ENCODE peak calls at places on chromosomes 11 and 22, in four cellular contexts. N is GM12891, S is K562, V is GM12878. R is an unnamed sample.

GRCh38 chr11:29159552-29160465 is 857.0 kb downstream of the KCNA4 start:
- DNase-seq in N (peak), V (no peak), S (peak), R (peak)

GRCh38 chr11:76400967-76401366 is 19.8 kb downstream of the GVQW3 start:
- DNase-seq in V (no peak), N (no peak), S (no peak), R (no peak)

GRCh38 chr11:70498171-70498571 is 99.8 kb downstream of the CTTN start:
- DNase-seq in N (no peak), S (no peak), V (no peak), R (no peak)

GRCh38 chr11:16252373-16252772 is 104.0 kb downstream of the SOX6 start:
- DNase-seq in V (no peak), S (peak), N (no peak), R (no peak)

GRCh38 chr11:2305862-2306823 is 4.3 kb downstream of the TSPAN32 start:
- DNase-seq in S (no peak), V (no peak), N (no peak), R (peak)

GRCh38 chr22:48886604-48887393 is 940.9 kb downstream of the BRD1 start:
- DNase-seq in V (no peak), S (no peak), N (no peak), R (no peak)

GRCh38 chr11:119906376-119906775 is 177.4 kb upstream of the NECTIN1 start:
- DNase-seq in V (no peak), N (no peak), S (no peak), R (no peak)

GRCh38 chr11:57390535-57390934 is at the start of gene PRG2:
- DNase-seq in V (no peak), S (no peak), N (no peak), R (no peak)

GRCh38 chr22:24224468-24224867 is 20.4 kb downstream of the GGT5 start:
- DNase-seq in V (no peak), S (no peak), N (no peak), R (no peak)

GRCh38 chr11:17161515-17161914 is 46.3 kb downstream of the PIK3C2A start:
- DNase-seq in S (no peak), V (no peak), N (no peak), R (no peak)

GRCh38 chr22:31361743-31362142 is 15.6 kb upstream of the PATZ1 start:
- DNase-seq in S (no peak), V (no peak), N (no peak), R (no peak)

GRCh38 chr11:2806351-2807058 is 79.1 kb downstream of the CDKN1C start:
- DNase-seq in S (no peak), N (no peak), V (no peak), R (no peak)

GRCh38 chr22:19233189-19233661 is 54.7 kb upstream of the SLC25A1 start:
- DNase-seq in V (no peak), N (no peak), S (no peak), R (no peak)

GRCh38 chr11:113168804-113169342 is 145.5 kb upstream of the TTC12 start:
- DNase-seq in N (no peak), S (no peak), V (no peak), R (no peak)

GRCh38 chr11:61494341-61495038 is 14.1 kb upstream of the LRRC10B start:
- DNase-seq in N (no peak), V (no peak), S (no peak), R (no peak)

GRCh38 chr11:57713849-57714248 is 1.5 kb downstream of the TMX2 start:
- DNase-seq in S (no peak), V (no peak), N (no peak), R (no peak)

GRCh38 chr22:50418624-50419023 is 56.2 kb downstream of the SBF1 start:
- DNase-seq in N (no peak), S (no peak), V (no peak), R (no peak)

GRCh38 chr11:131038597-131038996 is 122.3 kb upstream of the SNX19 start:
- DNase-seq in N (no peak), V (no peak), S (peak), R (no peak)

GRCh38 chr22:39520054-39520873 is at the start of gene ATF4:
- DNase-seq in V (peak), S (peak), N (peak), R (peak)

GRCh38 chr11:130180491-130180890 is 20.9 kb downstream of the ST14 start:
- DNase-seq in V (no peak), N (no peak), S (no peak), R (no peak)

GRCh38 chr11:115321602-115322289 is 182.5 kb downstream of the CADM1 start:
- DNase-seq in S (no peak), V (no peak), N (no peak), R (no peak)

GRCh38 chr11:91373497-91373896 is 851.1 kb upstream of the FAT3 start:
- DNase-seq in N (no peak), V (no peak), S (no peak), R (no peak)

GRCh38 chr11:71962428-71963038 is 33.7 kb downstream of the RNF121 start:
- DNase-seq in N (peak), S (no peak), V (peak), R (peak)

GRCh38 chr11:65113839-65114238 is 2.2 kb downstream of the TM7SF2 start:
- DNase-seq in S (no peak), V (no peak), N (no peak), R (no peak)

GRCh38 chr22:19086944-19087343 is 35.3 kb downstream of the DGCR2 start:
- DNase-seq in V (no peak), S (no peak), N (no peak), R (no peak)

GRCh38 chr11:116185551-116185950 is 587.2 kb downstream of the BUD13 start:
- DNase-seq in N (no peak), V (no peak), S (no peak), R (no peak)

GRCh38 chr11:17423533-17424310 is 35.3 kb upstream of the KCNJ11 start:
- DNase-seq in N (no peak), S (no peak), V (no peak), R (no peak)

GRCh38 chr11:132898021-132898420 is 634.3 kb downstream of the OPCML start:
- DNase-seq in S (no peak), N (no peak), V (no peak), R (no peak)
- TF ChIP-seq SPI1 in S (no peak), N (no peak), V (no peak), R (no peak)

DNA sequence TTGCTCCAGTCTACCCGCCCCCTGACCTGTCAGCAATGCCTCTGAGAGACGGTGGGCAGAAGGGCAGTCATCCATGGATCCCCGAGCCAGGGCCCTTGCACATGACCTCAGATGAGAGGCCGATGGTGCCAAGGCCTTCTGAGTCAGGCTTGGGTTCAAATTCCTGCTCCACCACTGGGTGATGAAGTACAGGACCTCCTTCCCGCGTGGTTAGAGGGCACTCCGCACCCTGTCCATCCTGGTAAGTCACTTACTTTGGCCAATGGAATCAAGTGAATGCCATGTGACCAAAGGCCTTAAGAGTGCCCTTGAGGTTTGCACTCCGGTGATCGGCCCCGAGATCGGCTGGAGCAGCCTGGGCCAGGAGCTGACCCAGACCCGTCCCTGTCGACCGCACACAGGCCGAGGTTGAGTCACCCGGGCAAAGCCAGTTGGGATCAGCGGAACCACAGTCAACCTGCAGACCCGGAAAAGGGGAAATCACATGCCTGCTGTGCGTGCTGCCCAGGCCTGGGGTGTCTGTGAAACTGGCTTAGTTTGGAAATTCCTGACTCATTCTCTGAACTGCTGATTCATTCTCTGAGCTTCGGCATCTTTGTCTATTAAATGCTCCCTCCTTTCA is 48.9 kb downstream of the RTL6 start:
- DNase-seq in N (no peak), S (peak), V (no peak), R (peak)
- TF ChIP-seq SPI1 in N (no peak), S (peak), V (no peak), R (no peak)

DNA sequence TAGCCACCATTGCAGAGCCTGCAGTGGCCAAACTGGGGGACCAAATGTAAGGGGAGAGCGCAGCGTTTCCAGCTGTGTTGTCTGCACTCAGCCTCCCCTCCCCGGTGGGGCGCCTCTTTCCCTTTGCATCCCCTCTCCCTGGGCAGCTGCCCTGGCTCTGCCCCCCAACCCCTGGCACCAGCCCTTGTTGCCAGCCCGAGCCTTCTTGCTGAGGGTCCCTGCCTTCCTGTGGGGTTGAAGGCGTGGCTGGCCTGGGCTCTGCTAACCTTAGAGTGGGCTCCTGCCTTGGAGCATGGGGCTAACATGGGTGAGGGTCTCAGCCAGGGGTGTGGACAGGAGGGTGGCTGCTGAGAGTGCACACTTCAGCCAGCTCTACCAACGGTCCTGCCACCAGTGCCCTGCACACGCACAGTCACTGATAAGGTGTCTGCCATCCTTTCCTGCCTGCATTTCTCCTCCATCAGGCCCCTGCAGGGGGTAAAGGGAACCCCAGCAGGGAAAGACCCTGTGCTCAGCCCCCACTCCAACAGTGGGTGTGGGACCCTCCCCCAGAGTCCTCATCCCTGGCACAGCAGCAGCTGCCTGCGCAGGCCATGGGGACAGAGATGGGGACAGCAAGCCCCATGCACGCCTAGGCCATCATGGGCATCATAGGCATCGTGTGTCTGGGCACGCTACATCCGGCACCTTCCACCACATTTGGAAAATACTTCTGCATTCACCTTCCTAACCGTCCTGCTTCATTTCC is 43.5 kb downstream of the CERK start:
- DNase-seq in S (no peak), V (no peak), N (no peak), R (no peak)
- TF ChIP-seq SPI1 in S (no peak), V (no peak), N (no peak), R (no peak)

GRCh38 chr11:134879931-134880330 is 467.9 kb upstream of the B3GAT1 start:
- DNase-seq in V (no peak), N (no peak), S (no peak), R (no peak)

GRCh38 chr11:134882141-134882540 is 470.1 kb upstream of the B3GAT1 start:
- DNase-seq in V (no peak), S (no peak), N (no peak), R (no peak)

GRCh38 chr11:134880788-134881187 is 468.7 kb upstream of the B3GAT1 start:
- DNase-seq in N (no peak), V (no peak), S (no peak), R (no peak)

GRCh38 chr11:134879341-134879740 is 467.3 kb upstream of the B3GAT1 start:
- DNase-seq in S (no peak), V (no peak), N (no peak), R (no peak)

GRCh38 chr11:134878785-134879184 is 466.7 kb upstream of the B3GAT1 start:
- DNase-seq in V (no peak), N (no peak), S (no peak), R (no peak)
- TF ChIP-seq SPI1 in V (no peak), N (no peak), S (no peak), R (no peak)

GRCh38 chr22:21827628-21828267 is 39.7 kb downstream of the MAPK1 start:
- DNase-seq in V (no peak), N (no peak), S (no peak), R (no peak)

GRCh38 chr22:21826204-21826603 is 41.2 kb downstream of the MAPK1 start:
- DNase-seq in V (no peak), N (no peak), S (peak), R (no peak)

GRCh38 chr22:21823740-21824438 is 43.6 kb downstream of the MAPK1 start:
- DNase-seq in N (no peak), V (no peak), S (peak), R (no peak)

GRCh38 chr22:21828268-21828638 is 39.2 kb downstream of the MAPK1 start:
- DNase-seq in N (no peak), S (no peak), V (no peak), R (no peak)

DNA sequence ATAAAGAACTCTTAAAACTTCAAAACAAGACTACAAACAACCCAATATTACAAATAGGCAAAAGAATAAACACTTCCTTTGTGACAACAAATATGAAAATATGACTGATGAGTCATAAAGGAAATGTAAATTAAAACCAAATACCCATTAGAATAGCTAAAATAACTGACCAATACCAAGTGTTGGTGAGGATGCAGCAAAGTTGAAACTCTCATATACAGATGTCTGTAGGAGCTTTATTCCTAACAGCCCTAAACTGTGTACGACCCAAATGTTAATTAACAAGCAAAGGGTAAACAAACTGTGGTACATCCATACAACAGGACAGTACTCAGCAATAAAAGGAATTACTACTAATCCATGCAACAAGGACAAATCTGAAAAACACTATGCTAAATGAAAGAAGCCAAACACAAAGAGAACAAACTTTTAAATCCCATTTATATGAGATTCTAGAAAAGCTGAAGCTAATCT is 43.0 kb downstream of the MAPK1 start:
- DNase-seq in N (no peak), S (no peak), V (no peak), R (no peak)
- TF ChIP-seq SPI1 in N (no peak), S (no peak), V (no peak), R (no peak)

DNA sequence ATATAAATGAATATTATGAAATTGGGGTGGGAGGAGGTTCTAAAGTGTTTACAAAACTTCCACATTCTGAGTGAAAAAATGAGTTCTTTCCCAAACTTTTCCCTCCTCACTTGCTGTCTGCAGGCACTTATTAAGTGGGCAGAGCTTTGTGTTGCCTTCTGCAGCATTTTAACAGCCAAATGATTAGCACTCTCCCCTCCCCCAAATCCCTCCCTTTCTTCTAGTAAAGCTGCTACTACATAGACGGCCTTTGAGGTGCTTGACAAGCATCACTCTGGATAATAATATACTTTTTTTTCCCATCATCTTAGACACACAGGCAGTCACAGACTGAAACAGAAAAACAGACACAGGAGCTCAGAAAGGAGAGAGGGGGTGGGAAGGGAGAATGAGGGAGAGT is 493.5 kb downstream of the DLG2 start:
- DNase-seq in S (no peak), V (no peak), N (no peak), R (no peak)
- TF ChIP-seq SPI1 in S (no peak), V (no peak), N (no peak), R (no peak)

GRCh38 chr22:28442264-28442950 is 237.2 kb downstream of the TTC28 start:
- DNase-seq in V (no peak), N (peak), S (peak), R (no peak)
- TF ChIP-seq SPI1 in V (no peak), N (no peak), S (no peak), R (no peak)

R was measured in HL-60.